ENCODE peak calls at places on chromosomes 7 and 10, in six cellular contexts. Z is T-helper 1 cell, Y is AG09309, L is astrocyte of the cerebellum, M is brain microvascular endothelial cell, E is dermis blood vessel endothelial cell. J is an unnamed sample.

GRCh38 chr10:43573250-43574034 is 974 bp downstream of the ZNF239 start:
- DNase-seq in E (no peak), M (no peak), Y (no peak), Z (no peak), L (no peak), J (no peak)

GRCh38 chr10:104117839-104118323 is 4.1 kb upstream of the SFR1 start:
- DNase-seq in Y (no peak), L (no peak), E (peak), Z (no peak), M (no peak), J (no peak)

GRCh38 chr7:139358541-139359365 is 941 bp upstream of the LUC7L2 start:
- DNase-seq in E (peak), Z (peak), Y (no peak), L (peak), M (no peak), J (no peak)

GRCh38 chr7:92768501-92769360 is 67.6 kb downstream of the CDK6 start:
- DNase-seq in Z (no peak), L (no peak), Y (no peak), M (peak), E (no peak), J (no peak)

GRCh38 chr10:76115471-76116155 is 684.2 kb downstream of the LRMDA start:
- DNase-seq in L (no peak), M (no peak), E (no peak), Z (no peak), Y (no peak), J (no peak)

GRCh38 chr10:132627736-132628512 is 90.3 kb downstream of the INPP5A start:
- DNase-seq in Y (no peak), M (peak), Z (no peak), E (peak), L (no peak), J (peak)

GRCh38 chr10:84348431-84348830 is 20.0 kb downstream of the CCSER2 start:
- DNase-seq in L (no peak), E (peak), M (peak), Z (no peak), Y (no peak), J (no peak)

GRCh38 chr7:74479066-74479781 is 25.5 kb downstream of the GTF2IRD1 start:
- DNase-seq in Z (no peak), L (no peak), Y (no peak), M (peak), E (peak), J (peak)

GRCh38 chr7:151178236-151178635 is 8.8 kb downstream of the ASB10 start:
- DNase-seq in Y (no peak), M (no peak), E (no peak), L (no peak), Z (no peak), J (peak)